ENCODE peak calls at places on chromosomes 7 and 10, in seven cellular contexts. N is ascending aorta, Q is AG04450, R is right lobe of liver, I is GM23338, H is heart right ventricle, K is uterus. M is an unnamed sample.

GRCh38 chr7:155508372-155509024 is 37.9 kb downstream of the CNPY1 start:
- DNase-seq in N (no peak), Q (no peak), R (no peak), I (no peak), H (no peak), K (no peak), M (no peak)

GRCh38 chr7:9453521-9453920 is 1020.1 kb downstream of the NXPH1 start:
- DNase-seq in N (no peak), Q (no peak), R (no peak), I (no peak), H (no peak), K (no peak), M (no peak)

GRCh38 chr7:16098585-16099179 is 322.7 kb downstream of the CRPPA start:
- DNase-seq in N (no peak), Q (no peak), R (no peak), I (peak; percentile 70), H (no peak), K (no peak), M (no peak)

GRCh38 chr10:75208177-75208576 is 2.4 kb upstream of the VDAC2 start:
- DNase-seq in N (no peak), Q (no peak), R (no peak), I (no peak), H (no peak), K (no peak), M (no peak)

GRCh38 chr7:27171636-27172387 is 2.3 kb downstream of the HOXA10 start:
- DNase-seq in N (no peak), Q (no peak), R (peak; percentile 28), I (peak; percentile 52), H (no peak), K (peak; percentile 27), M (peak; percentile 55)

GRCh38 chr10:96452494-96452893 is 61.2 kb downstream of the TLL2 start:
- DNase-seq in N (no peak), Q (no peak), R (no peak), I (no peak), H (no peak), K (no peak), M (no peak)

GRCh38 chr7:151334628-151335027 is 7.0 kb upstream of the NUB1 start:
- DNase-seq in N (no peak), Q (no peak), R (no peak), I (no peak), H (no peak), K (no peak), M (no peak)

GRCh38 chr10:33228426-33228825 is 106.0 kb downstream of the NRP1 start:
- DNase-seq in N (no peak), Q (no peak), R (no peak), I (no peak), H (no peak), K (no peak), M (no peak)

GRCh38 chr7:92590711-92591310 is 621 bp upstream of the FAM133B start:
- DNase-seq in N (no peak), Q (no peak), R (no peak), I (no peak), H (no peak), K (no peak), M (no peak)

GRCh38 chr7:55028011-55028410 is 9.2 kb downstream of the EGFR start:
- DNase-seq in N (no peak), Q (no peak), R (no peak), I (no peak), H (no peak), K (no peak), M (no peak)

GRCh38 chr7:13949450-13949849 is 40.0 kb downstream of the ETV1 start:
- DNase-seq in N (no peak), Q (no peak), R (no peak), I (no peak), H (no peak), K (no peak), M (no peak)

GRCh38 chr7:20307901-20308300 is 22.8 kb upstream of the ITGB8 start:
- DNase-seq in N (no peak), Q (no peak), R (no peak), I (peak; percentile 67), H (no peak), K (no peak), M (no peak)

GRCh38 chr10:62047960-62048383 is 146.5 kb downstream of the ARID5B start:
- DNase-seq in N (no peak), Q (no peak), R (no peak), I (no peak), H (no peak), K (no peak), M (no peak)

GRCh38 chr10:60414877-60415585 is 25.4 kb upstream of the ANK3 start:
- DNase-seq in N (no peak), Q (peak; percentile 67), R (no peak), I (peak; percentile 48), H (no peak), K (no peak), M (no peak)

GRCh38 chr7:74051629-74052410 is 23.8 kb downstream of the ELN start:
- DNase-seq in N (peak; percentile 7), Q (no peak), R (peak; percentile 62), I (peak; percentile 88), H (no peak), K (no peak), M (peak; percentile 70)

GRCh38 chr7:142057101-142057500 is 54.4 kb upstream of the MGAM2 start:
- DNase-seq in N (no peak), Q (no peak), R (no peak), I (no peak), H (no peak), K (no peak), M (no peak)

GRCh38 chr10:96708456-96708855 is 11.9 kb downstream of the PIK3AP1 start:
- DNase-seq in N (no peak), Q (no peak), R (no peak), I (no peak), H (no peak), K (no peak), M (no peak)

GRCh38 chr10:25048463-25048862 is 32.1 kb downstream of the THNSL1 start:
- DNase-seq in N (no peak), Q (no peak), R (no peak), I (no peak), H (no peak), K (no peak), M (no peak)

GRCh38 chr7:43113622-43114450 is 1.4 kb downstream of the HECW1 start:
- DNase-seq in N (no peak), Q (no peak), R (no peak), I (no peak), H (no peak), K (no peak), M (no peak)

GRCh38 chr10:4241724-4242345 is 456.8 kb upstream of the KLF6 start:
- DNase-seq in N (no peak), Q (peak; percentile 98), R (no peak), I (peak; percentile 41), H (no peak), K (peak; percentile 56), M (no peak)

GRCh38 chr10:60358282-60358681 is 31.4 kb downstream of the ANK3 start:
- DNase-seq in N (no peak), Q (no peak), R (no peak), I (no peak), H (no peak), K (no peak), M (no peak)

GRCh38 chr7:8190121-8190895 is 71.7 kb downstream of the ICA1 start:
- DNase-seq in N (no peak), Q (peak; percentile 6), R (no peak), I (peak; percentile 82), H (no peak), K (no peak), M (no peak)
- TF ChIP-seq CTCF in N (peak; percentile 45), Q (peak; percentile 64), R (peak; percentile 77), I (peak; percentile 82), H (peak; percentile 64), K (peak; percentile 47), M (peak; percentile 71)

GRCh38 chr7:68858497-68858896 is 739.8 kb upstream of the AUTS2 start:
- DNase-seq in N (no peak), Q (no peak), R (no peak), I (no peak), H (no peak), K (no peak), M (no peak)

GRCh38 chr7:68862736-68863135 is 735.5 kb upstream of the AUTS2 start:
- DNase-seq in N (no peak), Q (no peak), R (no peak), I (no peak), H (no peak), K (no peak), M (no peak)

GRCh38 chr7:68853254-68853653 is 745.0 kb upstream of the AUTS2 start:
- DNase-seq in N (no peak), Q (no peak), R (no peak), I (no peak), H (no peak), K (no peak), M (no peak)

DNA sequence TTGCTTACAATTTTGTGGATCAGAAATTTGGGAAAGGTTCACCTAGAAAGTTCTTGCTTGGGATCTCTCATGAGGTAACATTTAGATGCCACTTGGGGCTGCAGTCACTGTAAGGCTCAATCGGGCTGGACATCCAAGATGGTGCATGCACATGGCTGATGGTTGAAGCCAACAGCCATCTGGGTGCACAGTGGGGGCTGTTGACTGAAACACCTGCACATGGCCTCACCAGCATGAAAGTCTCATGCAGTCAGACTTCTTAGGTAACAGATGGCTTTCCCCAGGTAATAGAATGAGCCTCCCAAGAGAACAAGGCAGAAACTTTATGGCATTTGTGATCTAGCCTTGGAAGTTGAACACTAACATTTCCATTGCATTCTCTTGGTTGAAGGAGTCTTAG is 740.7 kb upstream of the AUTS2 start:
- DNase-seq in N (no peak), Q (no peak), R (no peak), I (no peak), H (no peak), K (no peak), M (no peak)
- H3K27ac ChIP-seq in N (no peak overlapping the region), Q (no peak overlapping the region), R (no peak overlapping the region), I (no peak overlapping the region), H (no peak overlapping the region), K (no peak overlapping the region), M (no peak overlapping the region)

DNA sequence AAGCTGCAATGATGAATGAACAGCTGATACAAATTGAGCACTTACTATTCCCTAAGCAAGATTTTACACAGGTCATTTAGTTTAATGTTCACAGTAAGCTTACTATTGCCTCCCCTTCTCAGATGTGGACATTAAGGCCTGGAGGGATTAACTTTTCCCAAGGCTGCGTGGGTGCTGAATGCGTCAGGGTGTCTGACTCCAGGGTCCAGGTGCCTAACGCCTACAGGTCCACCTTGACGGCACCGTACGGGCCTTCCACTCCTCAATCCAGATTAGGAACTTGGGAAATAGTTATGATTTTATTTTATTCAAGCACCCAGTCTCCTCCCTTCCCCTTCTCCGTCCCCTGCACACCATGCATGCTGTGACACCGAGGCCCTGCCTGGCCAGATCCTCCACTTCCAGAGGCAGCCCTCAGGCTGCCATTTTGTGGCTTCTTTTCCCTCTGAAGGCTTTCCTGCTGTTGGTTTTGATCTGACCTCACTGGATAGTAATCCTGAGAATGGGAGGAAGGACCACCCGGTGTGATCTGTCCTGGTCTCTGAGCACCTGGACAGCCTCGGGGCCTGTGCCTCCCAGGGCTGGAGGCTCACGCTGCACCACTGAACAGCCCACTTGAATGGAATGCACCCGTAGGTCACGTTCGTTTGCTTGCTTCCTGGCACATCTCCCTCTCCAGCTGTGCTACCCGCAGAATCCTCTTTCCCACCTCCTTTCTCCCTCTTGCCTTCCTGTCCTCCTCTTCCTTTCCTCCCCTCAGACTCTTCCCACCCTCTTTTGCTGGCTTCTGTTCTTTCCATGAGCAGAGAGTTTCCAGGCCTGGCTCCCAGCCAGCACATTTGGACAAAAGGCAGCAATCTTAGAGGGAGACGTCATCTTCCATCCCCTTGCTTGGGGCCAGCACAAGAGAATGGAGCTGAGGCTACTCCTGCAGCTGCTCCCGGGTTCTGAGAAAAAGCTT is 14.4 kb downstream of the DENND2A start:
- DNase-seq in N (peak; percentile 38), Q (peak; percentile 99), R (peak; percentile 65), I (peak; percentile 77), H (peak; percentile 91), K (peak; percentile 97), M (peak; percentile 73)
- H3K4me3 ChIP-seq in N (no peak overlapping the region), Q (no peak overlapping the region), R (no peak overlapping the region), I (no peak overlapping the region), H (no peak overlapping the region), K (no peak overlapping the region), M (no peak overlapping the region)

GRCh38 chr10:78231930-78232329 is 198.3 kb downstream of the RPS24 start:
- DNase-seq in N (no peak), Q (no peak), R (no peak), I (peak; percentile 47), H (no peak), K (no peak), M (no peak)
- TF ChIP-seq CTCF in N (no peak), Q (peak; percentile 42), R (no peak), I (peak; percentile 54), H (peak; percentile 37), K (peak; percentile 11), M (peak; percentile 13)